ENCODE peak calls at places on chromosome 12, in six cellular contexts. P, E, T, F, J and C are unnamed samples. For H3K27me3, the result is how much of the 10 kb centered on the place peaks cover.

GRCh38 chr12:128840862-128841468 is 12.3 kb upstream of the GLT1D1 start:
- DNase-seq in P (no peak), E (no peak), T (no peak), F (no peak), J (no peak), C (no peak)

GRCh38 chr12:55250944-55251343 is 6.5 kb downstream of the OR6C74 start:
- DNase-seq in P (no peak), E (no peak), T (no peak), F (no peak), J (no peak), C (no peak)

GRCh38 chr12:15163577-15163976 is 57.6 kb downstream of the RERG start:
- DNase-seq in P (no peak), E (no peak), T (no peak), F (peak), J (no peak), C (no peak)

GRCh38 chr12:34597548-34598351 is 575.5 kb downstream of the ALG10 start:
- DNase-seq in P (no peak), E (peak), T (no peak), F (no peak), J (no peak), C (no peak)

GRCh38 chr12:28158353-28158752 is 31.9 kb upstream of the CCDC91 start:
- DNase-seq in P (no peak), E (no peak), T (no peak), F (no peak), J (no peak), C (peak)

GRCh38 chr12:57895337-57896138 is 45.8 kb upstream of the ATP23 start:
- DNase-seq in P (no peak), E (no peak), T (no peak), F (no peak), J (no peak), C (no peak)

GRCh38 chr12:1920971-1921370 is 2.5 kb upstream of the CACNA2D4 start:
- DNase-seq in P (no peak), E (no peak), T (no peak), F (no peak), J (peak), C (no peak)

GRCh38 chr12:111685322-111685810 is 390 bp downstream of the BRAP start:
- DNase-seq in P (no peak), E (no peak), T (peak), F (peak), J (peak), C (peak)

GRCh38 chr12:102406033-102406584 is 74.3 kb downstream of the IGF1 start:
- DNase-seq in P (peak), E (no peak), T (no peak), F (peak), J (peak), C (peak)

GRCh38 chr12:87196329-87196728 is 832.9 kb downstream of the C12orf50 start:
- DNase-seq in P (no peak), E (no peak), T (no peak), F (peak), J (no peak), C (no peak)

GRCh38 chr12:3088251-3088650 is 11.1 kb downstream of the TSPAN9 start:
- DNase-seq in P (no peak), E (no peak), T (no peak), F (no peak), J (no peak), C (no peak)

GRCh38 chr12:90004319-90005074 is 295.9 kb upstream of the ATP2B1 start:
- DNase-seq in P (peak), E (no peak), T (no peak), F (no peak), J (no peak), C (no peak)

DNA sequence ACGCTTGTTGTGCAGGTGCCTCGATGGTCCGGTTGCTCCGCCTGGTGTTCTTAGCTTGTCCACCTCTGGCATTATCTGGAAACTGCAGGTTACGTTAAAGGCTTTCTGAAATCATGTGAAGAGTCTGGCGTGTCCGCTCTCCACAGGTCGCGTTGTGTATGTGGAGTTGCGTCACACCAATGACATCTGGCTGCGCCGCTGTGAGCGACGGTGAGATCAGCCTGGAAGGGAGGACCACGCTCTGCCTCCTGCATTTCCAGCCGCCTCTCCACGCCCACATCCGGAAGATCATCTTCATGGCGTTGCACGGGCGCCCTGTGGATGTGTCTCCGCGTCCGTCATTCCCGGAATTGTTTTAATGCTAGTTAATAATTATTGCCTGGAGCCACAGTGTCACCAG is 50.6 kb upstream of the GALNT9 start:
- DNase-seq in P (no peak), E (no peak), T (no peak), F (no peak), J (no peak), C (no peak)
- H3K27me3 ChIP-seq in P (under half), E (under half), T (half or more), F (under half), J (under half), C (under half)

DNA sequence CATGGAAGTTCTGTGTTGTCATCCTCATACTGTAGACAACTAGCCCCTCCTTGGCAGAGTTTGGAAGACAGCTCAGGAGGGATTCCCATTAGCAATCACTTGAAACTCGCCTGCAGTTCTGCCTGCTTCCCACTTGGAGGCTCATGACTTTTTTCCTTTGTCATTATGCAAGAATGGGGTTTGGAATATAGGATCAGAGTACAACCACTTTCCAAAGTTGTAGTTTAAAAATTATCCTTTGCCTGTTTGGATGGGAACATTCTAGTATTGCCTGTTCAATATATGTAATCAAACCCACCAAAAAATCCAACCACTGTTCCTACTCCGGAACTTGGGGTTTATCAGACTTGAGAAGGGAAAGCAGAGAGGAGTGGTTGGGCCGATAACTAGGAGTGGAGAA is 2.1 kb upstream of the GPD1 start:
- DNase-seq in P (no peak), E (no peak), T (peak), F (peak), J (no peak), C (peak)
- TF ChIP-seq CTCF in P (peak), E (peak), T (peak), F (peak), J (peak), C (peak)

GRCh38 chr12:127388985-127389384 is 878.0 kb upstream of the TMEM132C start:
- DNase-seq in P (no peak), E (no peak), T (peak), F (no peak), J (no peak), C (peak)
- H3K27me3 ChIP-seq in P (under half), E (under half), T (under half), F (under half), J (under half), C (under half)

DNA sequence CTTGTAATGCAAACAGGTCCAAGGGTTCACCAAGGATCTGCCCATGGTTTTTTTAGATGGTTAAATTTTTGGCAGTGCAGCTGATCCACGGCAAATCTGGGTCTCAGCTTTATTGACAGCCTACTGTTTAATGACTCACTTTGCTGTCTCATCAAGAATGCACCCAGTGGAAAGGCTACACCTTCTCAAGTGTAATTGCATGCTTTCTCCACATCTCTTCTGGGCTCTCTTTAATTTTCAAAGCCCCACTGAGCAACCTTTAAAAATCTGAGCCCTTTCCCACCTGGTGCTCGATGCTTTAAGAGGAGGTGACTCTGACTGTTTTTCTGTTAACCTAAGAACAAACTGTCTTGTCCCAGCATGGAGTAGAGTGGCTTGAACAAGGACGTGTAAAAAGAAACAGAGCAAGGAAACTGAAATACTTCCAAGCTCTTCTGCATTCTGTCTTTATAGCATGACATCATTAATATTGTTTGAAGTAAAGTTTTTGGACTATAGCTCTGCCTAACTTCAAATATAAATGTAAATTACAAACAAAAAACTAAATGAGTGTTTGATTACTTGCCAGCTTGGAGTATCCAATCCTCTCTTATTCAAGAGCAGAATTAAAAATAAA is 214.2 kb upstream of the KRR1 start:
- DNase-seq in P (no peak), E (no peak), T (peak), F (no peak), J (no peak), C (peak)
- TF ChIP-seq CTCF in P (no peak), E (no peak), T (peak), F (peak), J (no peak), C (peak)

GRCh38 chr12:59093090-59093489 is 172.8 kb upstream of the LRIG3 start:
- DNase-seq in P (no peak), E (no peak), T (no peak), F (peak), J (no peak), C (peak)
- H3K27me3 ChIP-seq in P (under half), E (under half), T (under half), F (under half), J (under half), C (under half)

GRCh38 chr12:67475725-67476124 is 172.8 kb upstream of the DYRK2 start:
- DNase-seq in P (no peak), E (no peak), T (no peak), F (no peak), J (no peak), C (peak)
- TF ChIP-seq CTCF in P (no peak), E (no peak), T (no peak), F (no peak), J (no peak), C (no peak)

GRCh38 chr12:48985475-48985897 is 7.4 kb downstream of the WNT1 start:
- DNase-seq in P (no peak), E (no peak), T (no peak), F (no peak), J (no peak), C (no peak)
- H3K27me3 ChIP-seq in P (under half), E (under half), T (under half), F (half or more), J (under half), C (under half)

GRCh38 chr12:6351622-6352021 is 9.7 kb upstream of the TNFRSF1A start:
- DNase-seq in P (no peak), E (no peak), T (no peak), F (no peak), J (no peak), C (no peak)
- TF ChIP-seq CTCF in P (no peak), E (no peak), T (no peak), F (no peak), J (no peak), C (no peak)